ENCODE peak calls at places on chromosomes 1 and 21, in seven cellular contexts. One of them, this sample, is unnamed.

GRCh38 chr1:82689217-82689616 is 888.5 kb downstream of the ADGRL2 start:
- DNase-seq in HCT116: no peak
- DNase-seq in stomach: no peak
- DNase-seq in heart right ventricle: no peak
- DNase-seq in NCI-H1694: no peak
- DNase-seq in NCI-H1092: no peak
- DNase-seq in AG04450: no peak
- DNase-seq in this sample: no peak

GRCh38 chr1:203276916-203277535 is 28.3 kb upstream of the BTG2 start:
- DNase-seq in HCT116: no peak
- DNase-seq in stomach: no peak
- DNase-seq in heart right ventricle: peak
- DNase-seq in NCI-H1694: no peak
- DNase-seq in NCI-H1092: peak
- DNase-seq in AG04450: no peak
- DNase-seq in this sample: no peak

GRCh38 chr21:44946254-44947041 is 6.6 kb downstream of the SLX9 start:
- DNase-seq in HCT116: no peak
- DNase-seq in stomach: no peak
- DNase-seq in heart right ventricle: no peak
- DNase-seq in NCI-H1694: no peak
- DNase-seq in NCI-H1092: no peak
- DNase-seq in AG04450: no peak
- DNase-seq in this sample: no peak

GRCh38 chr1:214966366-214966765 is 116.2 kb upstream of the KCNK2 start:
- DNase-seq in HCT116: no peak
- DNase-seq in stomach: no peak
- DNase-seq in heart right ventricle: no peak
- DNase-seq in NCI-H1694: no peak
- DNase-seq in NCI-H1092: no peak
- DNase-seq in AG04450: no peak
- DNase-seq in this sample: no peak

GRCh38 chr1:36359383-36359782 is 26.3 kb downstream of the STK40 start:
- DNase-seq in HCT116: no peak
- DNase-seq in stomach: no peak
- DNase-seq in heart right ventricle: no peak
- DNase-seq in NCI-H1694: no peak
- DNase-seq in NCI-H1092: no peak
- DNase-seq in AG04450: no peak
- DNase-seq in this sample: no peak

GRCh38 chr1:212225416-212225815 is 59.8 kb upstream of the PPP2R5A start:
- DNase-seq in HCT116: no peak
- DNase-seq in stomach: no peak
- DNase-seq in heart right ventricle: no peak
- DNase-seq in NCI-H1694: no peak
- DNase-seq in NCI-H1092: no peak
- DNase-seq in AG04450: no peak
- DNase-seq in this sample: no peak

GRCh38 chr1:115753371-115753770 is 15.1 kb downstream of the CASQ2 start:
- DNase-seq in HCT116: no peak
- DNase-seq in stomach: no peak
- DNase-seq in heart right ventricle: no peak
- DNase-seq in NCI-H1694: no peak
- DNase-seq in NCI-H1092: no peak
- DNase-seq in AG04450: no peak
- DNase-seq in this sample: no peak

GRCh38 chr1:174116042-174116441 is 43.3 kb upstream of the RABGAP1L start:
- DNase-seq in HCT116: no peak
- DNase-seq in stomach: no peak
- DNase-seq in heart right ventricle: no peak
- DNase-seq in NCI-H1694: no peak
- DNase-seq in NCI-H1092: no peak
- DNase-seq in AG04450: no peak
- DNase-seq in this sample: no peak

GRCh38 chr21:28253378-28253777 is 739.3 kb downstream of the LTN1 start:
- DNase-seq in HCT116: no peak
- DNase-seq in stomach: no peak
- DNase-seq in heart right ventricle: no peak
- DNase-seq in NCI-H1694: no peak
- DNase-seq in NCI-H1092: no peak
- DNase-seq in AG04450: no peak
- DNase-seq in this sample: no peak

GRCh38 chr1:196115641-196116040 is 492.6 kb downstream of the KCNT2 start:
- DNase-seq in HCT116: no peak
- DNase-seq in stomach: no peak
- DNase-seq in heart right ventricle: peak
- DNase-seq in NCI-H1694: no peak
- DNase-seq in NCI-H1092: no peak
- DNase-seq in AG04450: peak
- DNase-seq in this sample: no peak

GRCh38 chr1:180778782-180779398 is 133.8 kb upstream of the KIAA1614 start:
- DNase-seq in HCT116: peak
- DNase-seq in stomach: no peak
- DNase-seq in heart right ventricle: no peak
- DNase-seq in NCI-H1694: peak
- DNase-seq in NCI-H1092: no peak
- DNase-seq in AG04450: no peak
- DNase-seq in this sample: no peak

GRCh38 chr1:166933633-166934032 is 41.7 kb downstream of the ILDR2 start:
- DNase-seq in HCT116: no peak
- DNase-seq in stomach: no peak
- DNase-seq in heart right ventricle: no peak
- DNase-seq in NCI-H1694: no peak
- DNase-seq in NCI-H1092: no peak
- DNase-seq in AG04450: no peak
- DNase-seq in this sample: no peak

GRCh38 chr1:65825736-65826135 is 33.0 kb downstream of the PDE4B start:
- DNase-seq in HCT116: no peak
- DNase-seq in stomach: no peak
- DNase-seq in heart right ventricle: no peak
- DNase-seq in NCI-H1694: no peak
- DNase-seq in NCI-H1092: no peak
- DNase-seq in AG04450: peak
- DNase-seq in this sample: no peak

GRCh38 chr1:2213576-2214505 is 14.3 kb upstream of the SKI start:
- DNase-seq in HCT116: no peak
- DNase-seq in stomach: no peak
- DNase-seq in heart right ventricle: peak
- DNase-seq in NCI-H1694: no peak
- DNase-seq in NCI-H1092: no peak
- DNase-seq in AG04450: no peak
- DNase-seq in this sample: no peak

GRCh38 chr1:228308628-228309547 is 97.7 kb downstream of the TRIM11 start:
- DNase-seq in HCT116: no peak
- DNase-seq in stomach: peak
- DNase-seq in heart right ventricle: no peak
- DNase-seq in NCI-H1694: no peak
- DNase-seq in NCI-H1092: no peak
- DNase-seq in AG04450: no peak
- DNase-seq in this sample: no peak

GRCh38 chr1:201713093-201713810 is 115.7 kb upstream of the IPO9 start:
- DNase-seq in HCT116: peak
- DNase-seq in stomach: peak
- DNase-seq in heart right ventricle: peak
- DNase-seq in NCI-H1694: no peak
- DNase-seq in NCI-H1092: no peak
- DNase-seq in AG04450: peak
- DNase-seq in this sample: no peak

GRCh38 chr21:44869860-44870747 is 3.4 kb downstream of the PTTG1IP start:
- DNase-seq in HCT116: peak
- DNase-seq in stomach: peak
- DNase-seq in heart right ventricle: peak
- DNase-seq in NCI-H1694: no peak
- DNase-seq in NCI-H1092: no peak
- DNase-seq in AG04450: peak
- DNase-seq in this sample: no peak